ENCODE peak calls at places on chromosomes 11 and 22, in eight cellular contexts. D is activated CD4-positive, CD25-positive, alpha-beta regulatory T cell; U is uterus; W is T-cell; V is coronary artery; T is activated naive CD4-positive, alpha-beta T cell treated with anti-CD3 and anti-CD28 coated beads, Interleukin-2, amount 50 U/mL, for 16 hours; B is left ventricle myocardium superior; Z is HFFc6. L is an unnamed sample.
A peak's percentile ranks its signal among the peaks of the same experiment; 100 is the strongest.

GRCh38 chr11:14642873-14643696 is 519 bp upstream of the PDE3B start:
- DNase-seq in Z (no peak), U (no peak), W (no peak), B (no peak), T (no peak), D (no peak), V (peak; percentile 79), L (no peak)

GRCh38 chr11:61477734-61478148 is 30.8 kb upstream of the LRRC10B start:
- DNase-seq in W (peak; percentile 31), T (peak; percentile 57), V (no peak), D (peak; percentile 45), B (peak; percentile 74), Z (no peak), U (peak; percentile 60), L (peak; percentile 43)

GRCh38 chr11:9574806-9575530 is 1.5 kb downstream of the WEE1 start:
- DNase-seq in Z (peak; percentile 87), D (no peak), W (peak; percentile 5), V (peak; percentile 85), U (peak; percentile 65), B (peak; percentile 41), T (no peak), L (no peak)

GRCh38 chr11:119319702-119320592 is 3.0 kb upstream of the MCAM start:
- DNase-seq in T (no peak), V (no peak), D (no peak), B (no peak), Z (no peak), W (no peak), U (peak; percentile 35), L (no peak)

GRCh38 chr22:21712751-21713427 is 22.7 kb downstream of the YPEL1 start:
- DNase-seq in V (no peak), B (peak; percentile 69), T (peak; percentile 53), W (peak; percentile 45), D (peak; percentile 8), U (peak; percentile 67), Z (peak; percentile 66), L (peak; percentile 44)

GRCh38 chr11:1812274-1812673 is 22.5 kb upstream of the SYT8 start:
- DNase-seq in Z (no peak), T (no peak), U (no peak), V (peak; percentile 38), W (no peak), D (no peak), B (no peak), L (no peak)

GRCh38 chr11:78310500-78310909 is 107.1 kb downstream of the GAB2 start:
- DNase-seq in W (no peak), V (no peak), Z (no peak), U (peak; percentile 46), D (no peak), T (no peak), B (peak; percentile 86), L (no peak)

GRCh38 chr11:129117595-129118350 is 74.4 kb downstream of the ARHGAP32 start:
- DNase-seq in W (peak; percentile 27), V (no peak), B (no peak), U (peak; percentile 25), T (peak; percentile 31), D (no peak), Z (peak; percentile 44), L (peak; percentile 11)

GRCh38 chr11:80163441-80163840 is 722.6 kb upstream of the TENM4 start:
- DNase-seq in U (no peak), V (no peak), W (no peak), T (no peak), Z (no peak), B (no peak), D (no peak), L (no peak)

GRCh38 chr11:19903620-19904069 is 191.0 kb downstream of the NAV2 start:
- DNase-seq in V (no peak), W (peak; percentile 19), Z (peak; percentile 72), B (peak; percentile 69), T (peak; percentile 22), U (peak; percentile 63), D (no peak), L (peak; percentile 19)

GRCh38 chr11:78654071-78654470 is 79.4 kb upstream of the NARS2 start:
- DNase-seq in D (no peak), U (no peak), V (peak; percentile 26), T (no peak), Z (no peak), W (no peak), B (no peak), L (no peak)

GRCh38 chr22:38083931-38084631 is at the start of gene SLC16A8:
- DNase-seq in V (no peak), W (no peak), Z (no peak), T (no peak), B (no peak), U (no peak), D (no peak), L (no peak)

GRCh38 chr11:25520459-25520858 is 811.5 kb upstream of the ANO3 start:
- DNase-seq in W (no peak), V (no peak), B (no peak), Z (no peak), D (no peak), U (no peak), T (no peak), L (no peak)

GRCh38 chr22:50002791-50003190 is 9.8 kb downstream of the IL17REL start:
- DNase-seq in Z (no peak), W (no peak), U (no peak), V (no peak), B (no peak), T (no peak), D (no peak), L (no peak)

GRCh38 chr11:50164050-50164449 is 131.4 kb downstream of the OR4C45 start:
- DNase-seq in T (no peak), V (no peak), Z (no peak), U (no peak), B (no peak), W (no peak), D (no peak), L (no peak)

GRCh38 chr11:115941044-115941443 is 436.8 kb upstream of the CADM1 start:
- DNase-seq in W (no peak), Z (no peak), B (no peak), U (no peak), T (no peak), V (no peak), D (no peak), L (no peak)

GRCh38 chr11:63445720-63446119 is 45.2 kb downstream of the PLAAT5 start:
- DNase-seq in B (no peak), T (no peak), U (no peak), Z (peak; percentile 42), D (no peak), V (no peak), W (no peak), L (no peak)

GRCh38 chr22:21446827-21447690 is 20.1 kb upstream of the TMEM191C start:
- DNase-seq in T (peak; percentile 6), V (no peak), U (no peak), Z (no peak), D (no peak), B (peak; percentile 24), W (no peak), L (no peak)

GRCh38 chr11:109247071-109247470 is 174.9 kb upstream of the C11orf87 start:
- DNase-seq in D (no peak), T (no peak), V (no peak), B (no peak), U (no peak), Z (peak; percentile 14), W (no peak), L (no peak)

GRCh38 chr22:26845016-26845728 is 187.8 kb downstream of the MIAT start:
- DNase-seq in D (no peak), W (no peak), B (no peak), U (no peak), T (no peak), V (no peak), Z (no peak), L (no peak)

GRCh38 chr22:30079952-30080533 is at the start of gene HORMAD2:
- DNase-seq in Z (no peak), B (peak; percentile 26), V (no peak), W (no peak), U (no peak), T (no peak), D (no peak), L (no peak)

GRCh38 chr11:122897606-122898210 is 15.1 kb downstream of the JHY start:
- DNase-seq in D (no peak), Z (peak; percentile 82), T (no peak), W (no peak), V (no peak), B (no peak), U (no peak), L (no peak)

GRCh38 chr22:19106886-19107729 is 15.1 kb downstream of the DGCR2 start:
- DNase-seq in Z (no peak), U (no peak), T (no peak), V (no peak), D (no peak), W (no peak), B (no peak), L (no peak)

GRCh38 chr11:31492320-31492913 is 17.0 kb downstream of the IMMP1L start:
- DNase-seq in T (no peak), Z (no peak), D (no peak), W (no peak), V (no peak), U (no peak), B (no peak), L (no peak)

GRCh38 chr22:49767355-49768062 is 60.2 kb downstream of the BRD1 start:
- DNase-seq in U (no peak), T (peak; percentile 14), B (peak; percentile 24), V (peak; percentile 61), D (no peak), Z (peak; percentile 32), W (no peak), L (no peak)

GRCh38 chr11:494761-495536 is 12.1 kb downstream of the RNH1 start:
- DNase-seq in T (no peak), Z (no peak), D (no peak), V (no peak), W (no peak), B (peak; percentile 25), U (no peak), L (no peak)

GRCh38 chr22:38706101-38706884 is 549 bp downstream of the GTPBP1 start:
- DNase-seq in V (peak; percentile 83), B (peak; percentile 63), Z (peak; percentile 17), T (peak; percentile 48), D (no peak), U (peak; percentile 54), W (peak; percentile 15), L (peak; percentile 12)

L was measured in effector CD4-positive, alpha-beta T cell.